ENCODE peak calls at places on chromosomes 7 and 10, in four cellular contexts. P is HCT116, U is neural progenitor cell, X is mammary epithelial cell. A is an unnamed sample.

GRCh38 chr10:70503776-70504175 is 25.2 kb downstream of the PALD1 start:
- DNase-seq in P (no peak), U (no peak), X (no peak), A (no peak)

GRCh38 chr7:142338633-142339501 is 81.0 kb upstream of the PRSS58 start:
- DNase-seq in P (peak; percentile 48), U (peak; percentile 61), X (no peak), A (peak; percentile 14)

GRCh38 chr7:97043281-97043680 is 18.6 kb upstream of the DLX5 start:
- DNase-seq in P (no peak), U (no peak), X (peak; percentile 9), A (peak; percentile 7)

GRCh38 chr10:120819366-120819765 is 31.8 kb upstream of the WDR11 start:
- DNase-seq in P (no peak), U (no peak), X (no peak), A (no peak)

GRCh38 chr10:80321183-80321582 is 31.7 kb upstream of the MAT1A start:
- DNase-seq in P (no peak), U (no peak), X (no peak), A (no peak)

GRCh38 chr10:93462881-93463280 is 19.3 kb downstream of the MYOF start:
- DNase-seq in P (no peak), U (no peak), X (peak; percentile 56), A (peak; percentile 54)

GRCh38 chr7:148114807-148115206 is 475.8 kb upstream of the C7orf33 start:
- DNase-seq in P (no peak), U (no peak), X (no peak), A (no peak)

GRCh38 chr7:87934699-87935372 is 785 bp downstream of the ADAM22 start:
- DNase-seq in P (no peak), U (peak; percentile 52), X (peak; percentile 6), A (no peak)

GRCh38 chr7:105649727-105650381 is 68.6 kb upstream of the EFCAB10 start:
- DNase-seq in P (no peak), U (no peak), X (no peak), A (peak; percentile 75)

GRCh38 chr7:17041324-17041723 is 159.5 kb upstream of the AGR3 start:
- DNase-seq in P (no peak), U (no peak), X (peak; percentile 78), A (peak; percentile 96)

GRCh38 chr7:4727914-4728705 is 46.0 kb downstream of the FOXK1 start:
- DNase-seq in P (no peak), U (no peak), X (no peak), A (no peak)

GRCh38 chr7:42227931-42228591 is 8.9 kb downstream of the GLI3 start:
- DNase-seq in P (no peak), U (peak; percentile 74), X (peak; percentile 76), A (peak; percentile 46)

GRCh38 chr7:4610768-4611467 is 71.2 kb upstream of the FOXK1 start:
- DNase-seq in P (peak; percentile 73), U (peak; percentile 76), X (peak; percentile 60), A (peak; percentile 69)

GRCh38 chr7:140673063-140673769 is 471 bp downstream of the ADCK2 start:
- DNase-seq in P (no peak), U (peak; percentile 57), X (peak; percentile 56), A (no peak)

GRCh38 chr10:79029478-79030390 is 39.0 kb upstream of the ZMIZ1 start:
- DNase-seq in P (no peak), U (no peak), X (no peak), A (no peak)

GRCh38 chr10:73876971-73877370 is 2.6 kb upstream of the CAMK2G start:
- DNase-seq in P (no peak), U (no peak), X (peak; percentile 49), A (peak; percentile 58)

GRCh38 chr7:8295638-8296361 is 33.8 kb upstream of the ICA1 start:
- DNase-seq in P (peak; percentile 89), U (peak; percentile 88), X (peak; percentile 70), A (peak; percentile 74)

GRCh38 chr7:95794917-95795515 is 22.7 kb downstream of the DYNC1I1 start:
- DNase-seq in P (peak; percentile 43), U (peak; percentile 55), X (no peak), A (peak; percentile 30)

GRCh38 chr10:124069341-124069740 is 24.1 kb downstream of the CHST15 start:
- DNase-seq in P (no peak), U (no peak), X (peak; percentile 91), A (no peak)

GRCh38 chr7:157576415-157576814 is 239.6 kb downstream of the DNAJB6 start:
- DNase-seq in P (no peak), U (no peak), X (no peak), A (no peak)

GRCh38 chr7:38839846-38840245 is 69.1 kb downstream of the VPS41 start:
- DNase-seq in P (no peak), U (no peak), X (no peak), A (peak; percentile 36)

GRCh38 chr7:98619450-98620321 is 2.6 kb downstream of the NPTX2 start:
- DNase-seq in P (no peak), U (peak; percentile 67), X (peak; percentile 21), A (peak; percentile 1)

GRCh38 chr7:151851160-151851751 is 25.7 kb downstream of the PRKAG2 start:
- DNase-seq in P (no peak), U (no peak), X (peak; percentile 60), A (no peak)

GRCh38 chr7:108004220-108005142 is 1.5 kb upstream of the LAMB1 start:
- DNase-seq in P (no peak), U (peak; percentile 39), X (no peak), A (peak; percentile 70)

GRCh38 chr10:6737758-6738463 is 157.8 kb upstream of the PRKCQ start:
- DNase-seq in P (no peak), U (no peak), X (peak; percentile 74), A (peak; percentile 77)

GRCh38 chr10:105969884-105970377 is 1194.6 kb downstream of the SORCS1 start:
- DNase-seq in P (no peak), U (no peak), X (no peak), A (no peak)

GRCh38 chr7:81138850-81139249 is 220.0 kb upstream of the SEMA3C start:
- DNase-seq in P (no peak), U (no peak), X (no peak), A (no peak)

GRCh38 chr10:105650311-105650710 is 1009.2 kb downstream of the SORCS3 start:
- DNase-seq in P (no peak), U (peak; percentile 58), X (no peak), A (no peak)

DNA sequence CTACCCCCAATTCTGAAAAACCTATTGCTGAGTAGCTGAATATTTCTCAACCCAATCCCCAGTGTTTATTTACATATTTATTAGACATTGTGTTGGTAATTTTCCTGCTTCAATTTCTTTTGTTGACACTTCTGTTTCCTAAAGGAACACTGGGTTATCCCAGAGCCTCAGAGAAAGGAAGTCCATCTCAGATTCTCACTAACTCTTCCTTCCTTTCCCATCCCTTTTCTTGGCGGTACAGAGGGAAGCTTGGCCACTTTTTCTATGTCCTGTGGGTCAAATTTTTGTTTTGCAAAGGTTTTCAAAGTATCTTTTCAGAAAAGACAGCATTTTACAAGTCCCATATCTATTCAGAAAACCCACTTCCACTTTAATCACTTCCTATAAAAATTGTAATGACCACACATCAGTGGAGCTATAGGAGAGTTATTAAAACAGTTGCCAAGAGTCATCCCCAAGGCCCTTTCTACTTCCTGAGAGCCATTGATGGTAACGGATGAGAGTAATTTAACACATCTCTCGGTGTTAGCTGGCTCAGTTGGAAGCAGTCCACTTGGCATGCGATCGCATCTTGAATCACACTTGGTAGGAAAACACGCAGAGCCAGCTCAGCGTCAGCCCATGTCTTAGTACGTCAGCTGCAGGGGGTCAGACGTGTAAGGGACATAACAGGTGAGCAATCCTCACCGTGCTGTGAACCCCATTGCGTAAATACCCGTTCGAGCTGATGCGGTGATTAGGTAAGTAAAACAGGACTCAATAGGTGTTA is 231.1 kb upstream of the ADARB2 start:
- DNase-seq in P (no peak), U (no peak), X (peak; percentile 17), A (no peak)
- H3K4me2 ChIP-seq in P (no peak overlapping the region), U (no peak overlapping the region), X (no peak overlapping the region), A (no peak overlapping the region)

GRCh38 chr7:93044147-93044810 is 73.5 kb downstream of the SAMD9 start:
- DNase-seq in P (no peak), U (peak; percentile 77), X (peak; percentile 67), A (peak; percentile 74)

GRCh38 chr7:93047514-93048099 is 70.2 kb downstream of the SAMD9 start:
- DNase-seq in P (no peak), U (no peak), X (no peak), A (no peak)

GRCh38 chr7:93048136-93048930 is 69.4 kb downstream of the SAMD9 start:
- DNase-seq in P (no peak), U (no peak), X (no peak), A (peak; percentile 86)

GRCh38 chr7:93043393-93043985 is 74.3 kb downstream of the SAMD9 start:
- DNase-seq in P (peak; percentile 32), U (peak; percentile 80), X (peak; percentile 97), A (peak; percentile 96)

DNA sequence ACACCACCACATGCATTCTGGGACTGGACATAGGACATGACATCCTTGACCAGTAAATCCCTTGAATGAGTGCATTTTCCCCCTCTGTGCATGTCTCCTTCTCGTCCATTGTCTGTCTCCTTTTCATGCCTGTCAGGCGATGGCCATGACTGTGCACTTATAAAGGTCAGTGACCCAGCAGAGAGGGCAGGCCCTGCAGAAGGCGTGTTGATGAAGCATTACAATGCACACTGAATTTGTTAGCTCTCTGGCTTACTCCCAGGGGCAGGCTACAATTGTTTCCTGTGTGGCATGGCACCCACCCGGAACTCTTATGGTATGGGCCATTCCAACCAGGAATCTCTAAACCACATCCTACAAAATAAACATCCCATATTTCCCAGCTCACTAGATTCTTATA is 71.1 kb downstream of the SAMD9 start:
- DNase-seq in P (no peak), U (no peak), X (no peak), A (no peak)
- H3K4me2 ChIP-seq in P (no peak overlapping the region), U (no peak overlapping the region), X (no peak overlapping the region), A (no peak overlapping the region)

DNA sequence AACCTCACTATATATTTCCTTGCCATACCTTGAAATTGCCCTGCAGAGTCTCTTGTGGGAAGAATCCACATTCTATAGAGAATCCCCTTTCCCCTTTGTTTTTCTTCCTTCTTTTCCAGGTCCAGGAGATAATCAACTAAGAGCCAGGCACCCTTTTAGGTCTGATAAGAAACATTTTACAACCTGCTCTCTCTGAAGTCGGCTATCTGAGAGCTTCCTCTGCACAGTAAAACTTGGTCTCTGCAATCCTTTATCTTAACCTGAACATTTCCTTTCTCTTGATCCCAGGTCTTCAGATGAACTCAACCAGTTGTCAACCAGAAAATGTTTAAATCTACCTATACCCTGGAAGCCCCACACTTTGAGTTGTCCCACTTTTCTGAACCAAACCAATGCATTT is 19.5 kb upstream of the PTER start:
- DNase-seq in P (no peak), U (no peak), X (no peak), A (no peak)
- H3K4me2 ChIP-seq in P (no peak overlapping the region), U (no peak overlapping the region), X (no peak overlapping the region), A (no peak overlapping the region)

GRCh38 chr7:22610258-22610657 is 110.3 kb upstream of the STEAP1B start:
- DNase-seq in P (no peak), U (no peak), X (no peak), A (no peak)

GRCh38 chr7:22610871-22611757 is 111.1 kb upstream of the STEAP1B start:
- DNase-seq in P (no peak), U (no peak), X (no peak), A (peak; percentile 79)

GRCh38 chr7:22613466-22613865 is 113.5 kb upstream of the STEAP1B start:
- DNase-seq in P (no peak), U (no peak), X (no peak), A (no peak)

GRCh38 chr7:22611758-22612079 is 111.7 kb upstream of the STEAP1B start:
- DNase-seq in P (no peak), U (no peak), X (no peak), A (no peak)

DNA sequence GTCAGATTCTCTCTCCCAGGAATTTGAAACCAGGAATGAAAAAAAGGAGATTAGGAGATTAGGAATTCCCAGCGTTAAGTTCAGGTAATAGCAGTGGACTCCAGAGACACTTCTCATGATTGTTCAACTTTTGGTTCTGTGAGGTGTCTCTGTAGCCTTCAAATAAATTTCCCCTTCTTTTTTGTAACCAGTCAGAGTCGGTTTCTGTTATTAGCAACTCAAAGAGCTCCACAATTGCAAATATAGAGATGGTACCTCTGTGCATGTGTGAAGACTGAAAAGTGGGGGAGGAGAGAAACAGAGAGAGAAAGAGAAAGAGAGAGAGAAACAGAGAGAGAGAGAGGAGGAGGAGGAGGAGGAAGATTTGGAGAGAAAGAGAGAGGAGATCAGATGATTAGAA is 112.8 kb upstream of the STEAP1B start:
- DNase-seq in P (no peak), U (no peak), X (no peak), A (no peak)
- H3K4me2 ChIP-seq in P (no peak overlapping the region), U (no peak overlapping the region), X (no peak overlapping the region), A (no peak overlapping the region)

A was measured in IMR-90.